ENCODE peak calls at places on chromosomes 13 and 19, in seven cellular contexts. Z is psoas muscle; S is vagina; F is CD8-positive, alpha-beta T cell; D is RWPE2; O is transverse colon; W is lower lobe of right lung. Q is an unnamed sample.

GRCh38 chr19:6442087-6442688 is 8.6 kb upstream of the SLC25A41 start:
- DNase-seq in Z (no peak), S (no peak), F (no peak), D (no peak), O (no peak), W (no peak), Q (no peak)

GRCh38 chr13:30895773-30896172 is 10.3 kb upstream of the MEDAG start:
- DNase-seq in Z (peak; percentile 87), S (no peak), F (no peak), D (no peak), O (no peak), W (no peak), Q (peak; percentile 59)

GRCh38 chr19:9791552-9792181 is 23.1 kb upstream of the ZNF846 start:
- DNase-seq in Z (peak; percentile 95), S (no peak), F (peak; percentile 94), D (peak; percentile 97), O (peak; percentile 98), W (peak; percentile 96), Q (peak; percentile 92)

GRCh38 chr13:41058229-41059070 is 2.9 kb upstream of the WBP4 start:
- DNase-seq in Z (no peak), S (no peak), F (no peak), D (no peak), O (no peak), W (no peak), Q (no peak)

GRCh38 chr19:33821871-33822270 is 25.2 kb downstream of the KCTD15 start:
- DNase-seq in Z (peak; percentile 5), S (peak; percentile 25), F (no peak), D (no peak), O (no peak), W (no peak), Q (no peak)

GRCh38 chr13:60411464-60411863 is 14.4 kb downstream of the TDRD3 start:
- DNase-seq in Z (no peak), S (no peak), F (no peak), D (no peak), O (no peak), W (no peak), Q (no peak)

GRCh38 chr19:2478324-2478755 is 2.4 kb downstream of the GADD45B start:
- DNase-seq in Z (peak; percentile 86), S (no peak), F (peak; percentile 41), D (no peak), O (peak; percentile 83), W (peak; percentile 86), Q (no peak)

GRCh38 chr19:41521860-41522555 is 54.0 kb upstream of the CEACAM21 start:
- DNase-seq in Z (peak; percentile 61), S (no peak), F (peak; percentile 24), D (no peak), O (no peak), W (peak; percentile 58), Q (no peak)

GRCh38 chr19:35544110-35544802 is 1.2 kb upstream of the TMEM147 start:
- DNase-seq in Z (no peak), S (no peak), F (no peak), D (no peak), O (no peak), W (no peak), Q (no peak)

GRCh38 chr13:76980075-76980718 is 11.7 kb upstream of the CLN5 start:
- DNase-seq in Z (peak; percentile 89), S (no peak), F (peak; percentile 82), D (peak; percentile 62), O (peak; percentile 83), W (peak; percentile 88), Q (peak; percentile 35)

GRCh38 chr13:107835339-107836018 is 379.9 kb downstream of the LIG4 start:
- DNase-seq in Z (no peak), S (no peak), F (no peak), D (no peak), O (no peak), W (no peak), Q (no peak)

GRCh38 chr13:36804588-36804987 is 14.4 kb upstream of the RFXAP start:
- DNase-seq in Z (no peak), S (no peak), F (no peak), D (no peak), O (no peak), W (no peak), Q (no peak)

GRCh38 chr13:94345374-94346195 is 133.9 kb downstream of the DCT start:
- DNase-seq in Z (no peak), S (no peak), F (no peak), D (no peak), O (no peak), W (no peak), Q (no peak)

GRCh38 chr13:35787937-35788336 is 311.4 kb upstream of the MAB21L1 start:
- DNase-seq in Z (no peak), S (no peak), F (no peak), D (no peak), O (no peak), W (no peak), Q (no peak)

GRCh38 chr13:110524484-110525254 is 36.9 kb downstream of the RAB20 start:
- DNase-seq in Z (no peak), S (no peak), F (no peak), D (no peak), O (peak; percentile 88), W (peak; percentile 76), Q (no peak)

GRCh38 chr13:43127103-43127817 is 103.9 kb downstream of the DNAJC15 start:
- DNase-seq in Z (no peak), S (no peak), F (no peak), D (no peak), O (no peak), W (no peak), Q (no peak)

GRCh38 chr13:112959206-112959605 is 9.8 kb upstream of the MCF2L start:
- DNase-seq in Z (no peak), S (no peak), F (no peak), D (peak; percentile 12), O (no peak), W (no peak), Q (no peak)

GRCh38 chr13:80284290-80284689 is 56.6 kb downstream of the SPRY2 start:
- DNase-seq in Z (no peak), S (no peak), F (no peak), D (no peak), O (no peak), W (no peak), Q (no peak)

GRCh38 chr19:7263521-7263920 is 30.7 kb downstream of the INSR start:
- DNase-seq in Z (no peak), S (no peak), F (no peak), D (no peak), O (no peak), W (no peak), Q (no peak)

GRCh38 chr13:80612804-80613203 is 271.9 kb upstream of the SPRY2 start:
- DNase-seq in Z (no peak), S (no peak), F (no peak), D (no peak), O (no peak), W (no peak), Q (no peak)

GRCh38 chr19:51375504-51376221 is 3.2 kb upstream of the NKG7 start:
- DNase-seq in Z (no peak), S (no peak), F (no peak), D (no peak), O (no peak), W (no peak), Q (no peak)

GRCh38 chr19:7182489-7182888 is 111.7 kb downstream of the INSR start:
- DNase-seq in Z (no peak), S (no peak), F (no peak), D (no peak), O (no peak), W (no peak), Q (no peak)

GRCh38 chr19:45716314-45717130 is 14.2 kb downstream of the FBXO46 start:
- DNase-seq in Z (no peak), S (no peak), F (peak; percentile 8), D (no peak), O (peak; percentile 51), W (no peak), Q (peak; percentile 44)

GRCh38 chr19:5090465-5090779 is 121.5 kb downstream of the KDM4B start:
- DNase-seq in Z (no peak), S (no peak), F (no peak), D (no peak), O (no peak), W (no peak), Q (no peak)

GRCh38 chr19:5089283-5089682 is 120.4 kb downstream of the KDM4B start:
- DNase-seq in Z (no peak), S (no peak), F (no peak), D (no peak), O (no peak), W (no peak), Q (no peak)

GRCh38 chr19:5091576-5092215 is 122.8 kb downstream of the KDM4B start:
- DNase-seq in Z (peak; percentile 71), S (no peak), F (no peak), D (no peak), O (no peak), W (no peak), Q (no peak)

GRCh38 chr19:5092444-5092843 is 123.5 kb downstream of the KDM4B start:
- DNase-seq in Z (no peak), S (no peak), F (no peak), D (no peak), O (no peak), W (no peak), Q (no peak)

GRCh38 chr19:5090780-5091575 is 122.1 kb downstream of the KDM4B start:
- DNase-seq in Z (no peak), S (no peak), F (no peak), D (no peak), O (no peak), W (no peak), Q (no peak)
- H3K4me1 ChIP-seq in Z (peaks cover 41% of the 10 kb centered on the region), S (peaks cover 26% of the 10 kb centered on the region), F (no peaks in the 10 kb centered on the region), D (no peaks in the 10 kb centered on the region), O (no peaks in the 10 kb centered on the region), W (no peaks in the 10 kb centered on the region), Q (no peaks in the 10 kb centered on the region)

DNA sequence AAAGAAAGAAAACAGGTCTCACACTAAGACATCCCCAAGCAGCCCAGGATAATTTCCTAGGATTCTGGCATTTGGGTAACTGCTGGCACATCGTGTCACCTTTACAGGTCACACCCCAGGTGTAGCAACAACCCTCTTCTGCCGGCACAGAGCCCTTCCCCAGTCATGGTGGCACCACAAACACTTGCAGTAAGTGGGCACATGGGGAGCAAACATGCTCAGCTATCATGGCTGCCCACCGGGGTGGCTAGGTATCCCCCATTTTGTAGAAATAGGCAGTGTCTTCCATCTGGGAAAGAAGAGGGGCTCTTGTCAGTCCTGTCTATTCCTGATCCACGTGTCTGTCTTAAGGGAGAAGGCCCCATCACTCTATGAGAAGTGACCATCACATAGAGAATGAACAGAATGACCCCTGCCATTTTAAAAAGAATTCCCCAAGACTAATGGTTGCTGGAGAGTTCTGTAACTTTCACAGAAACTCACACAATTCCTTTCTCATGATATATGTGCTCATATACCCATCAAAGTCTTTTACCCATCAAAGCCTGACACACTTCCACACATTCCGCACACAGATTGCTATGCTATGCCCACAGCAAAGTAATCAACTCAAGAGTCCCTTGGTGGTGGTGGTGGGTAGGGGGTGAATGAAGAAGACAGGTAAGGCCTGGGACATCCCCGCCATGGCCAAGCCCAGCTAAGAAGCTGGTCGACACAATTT is 33.3 kb downstream of the BRD4 start:
- DNase-seq in Z (no peak), S (no peak), F (no peak), D (no peak), O (no peak), W (no peak), Q (no peak)
- H3K27ac ChIP-seq in Z (peak overlapping the region; percentile 57), S (no peak overlapping the region), F (no peak overlapping the region), D (peak overlapping the region; percentile 54), O (peak overlapping the region; percentile 2), W (peak overlapping the region; percentile 73), Q (peak overlapping the region; percentile 50)

GRCh38 chr19:40513345-40513678 is 46.5 kb downstream of the SPTBN4 start:
- DNase-seq in Z (no peak), S (no peak), F (no peak), D (no peak), O (no peak), W (no peak), Q (no peak)
- H3K4me3 ChIP-seq in Z (peak overlapping the region; percentile 53), S (no peak overlapping the region), F (no peak overlapping the region), D (no peak overlapping the region), O (no peak overlapping the region), W (no peak overlapping the region), Q (no peak overlapping the region)

GRCh38 chr13:114066956-114067355 is 65.5 kb downstream of the RASA3 start:
- DNase-seq in Z (no peak), S (no peak), F (no peak), D (no peak), O (no peak), W (peak; percentile 36), Q (no peak)
- H3K4me1 ChIP-seq in Z (peaks cover 57% of the 10 kb centered on the region), S (peaks cover 73% of the 10 kb centered on the region), F (peaks cover 63% of the 10 kb centered on the region), D (peaks cover 34% of the 10 kb centered on the region), O (peaks cover 51% of the 10 kb centered on the region), W (peaks cover 72% of the 10 kb centered on the region), Q (peaks cover 59% of the 10 kb centered on the region)

Q was measured in SJSA1.